ENCODE peak calls at places on chromosomes 4 and X, in six cellular contexts. One of them, this sample, is unnamed.
A peak's percentile ranks its signal among the peaks of the same experiment; 100 is the strongest.

GRCh38 chr4:77003400-77003799 is 53.8 kb downstream of the SEPTIN11 start:
- DNase-seq in choroid plexus epithelial cell: no peak
- DNase-seq in stimulated activated CD4-positive, alpha-beta T cell treated with anti-CD3 and anti-CD28 coated beads, Interleukin-4, amount 100 ng/mL, for 4 hours: no peak
- DNase-seq in omental fat pad: no peak
- DNase-seq in progenitor cell of endocrine pancreas: no peak
- DNase-seq in non-pigmented ciliary epithelial cell: no peak
- DNase-seq in this sample: no peak

GRCh38 chr4:53593765-53594164 is 2.5 kb upstream of the LNX1 start:
- DNase-seq in choroid plexus epithelial cell: no peak
- DNase-seq in stimulated activated CD4-positive, alpha-beta T cell treated with anti-CD3 and anti-CD28 coated beads, Interleukin-4, amount 100 ng/mL, for 4 hours: no peak
- DNase-seq in omental fat pad: no peak
- DNase-seq in progenitor cell of endocrine pancreas: no peak
- DNase-seq in non-pigmented ciliary epithelial cell: no peak
- DNase-seq in this sample: no peak

GRCh38 chr4:174084981-174085380 is 198.5 kb downstream of the FBXO8 start:
- DNase-seq in choroid plexus epithelial cell: no peak
- DNase-seq in stimulated activated CD4-positive, alpha-beta T cell treated with anti-CD3 and anti-CD28 coated beads, Interleukin-4, amount 100 ng/mL, for 4 hours: no peak
- DNase-seq in omental fat pad: no peak
- DNase-seq in progenitor cell of endocrine pancreas: no peak
- DNase-seq in non-pigmented ciliary epithelial cell: no peak
- DNase-seq in this sample: no peak

GRCh38 chr4:147078362-147078761 is 132.7 kb upstream of the TTC29 start:
- DNase-seq in choroid plexus epithelial cell: no peak
- DNase-seq in stimulated activated CD4-positive, alpha-beta T cell treated with anti-CD3 and anti-CD28 coated beads, Interleukin-4, amount 100 ng/mL, for 4 hours: no peak
- DNase-seq in omental fat pad: no peak
- DNase-seq in progenitor cell of endocrine pancreas: no peak
- DNase-seq in non-pigmented ciliary epithelial cell: no peak
- DNase-seq in this sample: no peak

GRCh38 chr4:56626963-56627362 is 54.1 kb downstream of the HOPX start:
- DNase-seq in choroid plexus epithelial cell: no peak
- DNase-seq in stimulated activated CD4-positive, alpha-beta T cell treated with anti-CD3 and anti-CD28 coated beads, Interleukin-4, amount 100 ng/mL, for 4 hours: no peak
- DNase-seq in omental fat pad: no peak
- DNase-seq in progenitor cell of endocrine pancreas: no peak
- DNase-seq in non-pigmented ciliary epithelial cell: no peak
- DNase-seq in this sample: no peak

GRCh38 chrX:68249401-68249831 is 183.9 kb downstream of the OPHN1 start:
- DNase-seq in choroid plexus epithelial cell: no peak
- DNase-seq in stimulated activated CD4-positive, alpha-beta T cell treated with anti-CD3 and anti-CD28 coated beads, Interleukin-4, amount 100 ng/mL, for 4 hours: no peak
- DNase-seq in omental fat pad: no peak
- DNase-seq in progenitor cell of endocrine pancreas: no peak
- DNase-seq in non-pigmented ciliary epithelial cell: no peak
- DNase-seq in this sample: peak; percentile 33

GRCh38 chrX:119756926-119757635 is 1.3 kb upstream of the SOWAHD start:
- DNase-seq in choroid plexus epithelial cell: no peak
- DNase-seq in stimulated activated CD4-positive, alpha-beta T cell treated with anti-CD3 and anti-CD28 coated beads, Interleukin-4, amount 100 ng/mL, for 4 hours: no peak
- DNase-seq in omental fat pad: no peak
- DNase-seq in progenitor cell of endocrine pancreas: no peak
- DNase-seq in non-pigmented ciliary epithelial cell: no peak
- DNase-seq in this sample: no peak

GRCh38 chrX:136780738-136781137 is at the start of gene ARHGEF6:
- DNase-seq in choroid plexus epithelial cell: no peak
- DNase-seq in stimulated activated CD4-positive, alpha-beta T cell treated with anti-CD3 and anti-CD28 coated beads, Interleukin-4, amount 100 ng/mL, for 4 hours: no peak
- DNase-seq in omental fat pad: no peak
- DNase-seq in progenitor cell of endocrine pancreas: no peak
- DNase-seq in non-pigmented ciliary epithelial cell: no peak
- DNase-seq in this sample: peak; percentile 31

GRCh38 chrX:129636175-129636681 is 18.5 kb downstream of the APLN start:
- DNase-seq in choroid plexus epithelial cell: no peak
- DNase-seq in stimulated activated CD4-positive, alpha-beta T cell treated with anti-CD3 and anti-CD28 coated beads, Interleukin-4, amount 100 ng/mL, for 4 hours: no peak
- DNase-seq in omental fat pad: no peak
- DNase-seq in progenitor cell of endocrine pancreas: no peak
- DNase-seq in non-pigmented ciliary epithelial cell: no peak
- DNase-seq in this sample: no peak

GRCh38 chr4:7138223-7139166 is 53.8 kb upstream of the SORCS2 start:
- DNase-seq in choroid plexus epithelial cell: no peak
- DNase-seq in stimulated activated CD4-positive, alpha-beta T cell treated with anti-CD3 and anti-CD28 coated beads, Interleukin-4, amount 100 ng/mL, for 4 hours: no peak
- DNase-seq in omental fat pad: no peak
- DNase-seq in progenitor cell of endocrine pancreas: no peak
- DNase-seq in non-pigmented ciliary epithelial cell: no peak
- DNase-seq in this sample: no peak

GRCh38 chrX:130170752-130171445 is 863 bp upstream of the RAB33A start:
- DNase-seq in choroid plexus epithelial cell: peak; percentile 34
- DNase-seq in stimulated activated CD4-positive, alpha-beta T cell treated with anti-CD3 and anti-CD28 coated beads, Interleukin-4, amount 100 ng/mL, for 4 hours: peak; percentile 52
- DNase-seq in omental fat pad: no peak
- DNase-seq in progenitor cell of endocrine pancreas: no peak
- DNase-seq in non-pigmented ciliary epithelial cell: no peak
- DNase-seq in this sample: peak; percentile 93

GRCh38 chr4:123587983-123588494 is 191.4 kb downstream of the SPRY1 start:
- DNase-seq in choroid plexus epithelial cell: peak; percentile 77
- DNase-seq in stimulated activated CD4-positive, alpha-beta T cell treated with anti-CD3 and anti-CD28 coated beads, Interleukin-4, amount 100 ng/mL, for 4 hours: no peak
- DNase-seq in omental fat pad: no peak
- DNase-seq in progenitor cell of endocrine pancreas: no peak
- DNase-seq in non-pigmented ciliary epithelial cell: peak; percentile 58
- DNase-seq in this sample: no peak

GRCh38 chrX:140091276-140091886 is 126.1 kb upstream of the CXorf66 start:
- DNase-seq in choroid plexus epithelial cell: no peak
- DNase-seq in stimulated activated CD4-positive, alpha-beta T cell treated with anti-CD3 and anti-CD28 coated beads, Interleukin-4, amount 100 ng/mL, for 4 hours: peak; percentile 12
- DNase-seq in omental fat pad: no peak
- DNase-seq in progenitor cell of endocrine pancreas: peak; percentile 42
- DNase-seq in non-pigmented ciliary epithelial cell: no peak
- DNase-seq in this sample: no peak

GRCh38 chrX:130085551-130085986 is 24.7 kb downstream of the ELF4 start:
- DNase-seq in choroid plexus epithelial cell: no peak
- DNase-seq in stimulated activated CD4-positive, alpha-beta T cell treated with anti-CD3 and anti-CD28 coated beads, Interleukin-4, amount 100 ng/mL, for 4 hours: no peak
- DNase-seq in omental fat pad: no peak
- DNase-seq in progenitor cell of endocrine pancreas: no peak
- DNase-seq in non-pigmented ciliary epithelial cell: no peak
- DNase-seq in this sample: no peak

GRCh38 chrX:73987166-73987565 is 316.8 kb upstream of the ZCCHC13 start:
- DNase-seq in choroid plexus epithelial cell: no peak
- DNase-seq in stimulated activated CD4-positive, alpha-beta T cell treated with anti-CD3 and anti-CD28 coated beads, Interleukin-4, amount 100 ng/mL, for 4 hours: no peak
- DNase-seq in omental fat pad: no peak
- DNase-seq in progenitor cell of endocrine pancreas: no peak
- DNase-seq in non-pigmented ciliary epithelial cell: no peak
- DNase-seq in this sample: no peak

GRCh38 chrX:118983513-118983912 is 9.1 kb downstream of the LONRF3 start:
- DNase-seq in choroid plexus epithelial cell: no peak
- DNase-seq in stimulated activated CD4-positive, alpha-beta T cell treated with anti-CD3 and anti-CD28 coated beads, Interleukin-4, amount 100 ng/mL, for 4 hours: no peak
- DNase-seq in omental fat pad: no peak
- DNase-seq in progenitor cell of endocrine pancreas: no peak
- DNase-seq in non-pigmented ciliary epithelial cell: no peak
- DNase-seq in this sample: no peak

GRCh38 chrX:31524182-31524581 is 452.3 kb upstream of the FTHL17 start:
- DNase-seq in choroid plexus epithelial cell: no peak
- DNase-seq in stimulated activated CD4-positive, alpha-beta T cell treated with anti-CD3 and anti-CD28 coated beads, Interleukin-4, amount 100 ng/mL, for 4 hours: no peak
- DNase-seq in omental fat pad: no peak
- DNase-seq in progenitor cell of endocrine pancreas: no peak
- DNase-seq in non-pigmented ciliary epithelial cell: no peak
- DNase-seq in this sample: no peak

GRCh38 chr4:6916587-6917444 is 7.2 kb downstream of the TBC1D14 start:
- DNase-seq in choroid plexus epithelial cell: peak; percentile 62
- DNase-seq in stimulated activated CD4-positive, alpha-beta T cell treated with anti-CD3 and anti-CD28 coated beads, Interleukin-4, amount 100 ng/mL, for 4 hours: peak; percentile 64
- DNase-seq in omental fat pad: no peak
- DNase-seq in progenitor cell of endocrine pancreas: no peak
- DNase-seq in non-pigmented ciliary epithelial cell: no peak
- DNase-seq in this sample: no peak

GRCh38 chrX:6708676-6709075 is 173.8 kb upstream of the VCX3A start:
- DNase-seq in choroid plexus epithelial cell: no peak
- DNase-seq in stimulated activated CD4-positive, alpha-beta T cell treated with anti-CD3 and anti-CD28 coated beads, Interleukin-4, amount 100 ng/mL, for 4 hours: no peak
- DNase-seq in omental fat pad: no peak
- DNase-seq in progenitor cell of endocrine pancreas: no peak
- DNase-seq in non-pigmented ciliary epithelial cell: no peak
- DNase-seq in this sample: no peak

GRCh38 chrX:116239944-116240391 is 69.4 kb downstream of the AGTR2 start:
- DNase-seq in choroid plexus epithelial cell: peak; percentile 47
- DNase-seq in stimulated activated CD4-positive, alpha-beta T cell treated with anti-CD3 and anti-CD28 coated beads, Interleukin-4, amount 100 ng/mL, for 4 hours: no peak
- DNase-seq in omental fat pad: no peak
- DNase-seq in progenitor cell of endocrine pancreas: no peak
- DNase-seq in non-pigmented ciliary epithelial cell: no peak
- DNase-seq in this sample: no peak

GRCh38 chr4:168955674-168956073 is 54.4 kb downstream of the CBR4 start:
- DNase-seq in choroid plexus epithelial cell: no peak
- DNase-seq in stimulated activated CD4-positive, alpha-beta T cell treated with anti-CD3 and anti-CD28 coated beads, Interleukin-4, amount 100 ng/mL, for 4 hours: no peak
- DNase-seq in omental fat pad: no peak
- DNase-seq in progenitor cell of endocrine pancreas: no peak
- DNase-seq in non-pigmented ciliary epithelial cell: no peak
- DNase-seq in this sample: no peak

GRCh38 chr4:170049793-170050192 is 23.6 kb upstream of the MFAP3L start:
- DNase-seq in choroid plexus epithelial cell: no peak
- DNase-seq in stimulated activated CD4-positive, alpha-beta T cell treated with anti-CD3 and anti-CD28 coated beads, Interleukin-4, amount 100 ng/mL, for 4 hours: no peak
- DNase-seq in omental fat pad: no peak
- DNase-seq in progenitor cell of endocrine pancreas: no peak
- DNase-seq in non-pigmented ciliary epithelial cell: no peak
- DNase-seq in this sample: no peak

GRCh38 chrX:119999087-119999634 is 55.6 kb upstream of the NKAP start:
- DNase-seq in choroid plexus epithelial cell: no peak
- DNase-seq in stimulated activated CD4-positive, alpha-beta T cell treated with anti-CD3 and anti-CD28 coated beads, Interleukin-4, amount 100 ng/mL, for 4 hours: no peak
- DNase-seq in omental fat pad: no peak
- DNase-seq in progenitor cell of endocrine pancreas: no peak
- DNase-seq in non-pigmented ciliary epithelial cell: no peak
- DNase-seq in this sample: no peak

GRCh38 chr4:15314974-15315373 is 112.9 kb upstream of the C1QTNF7 start:
- DNase-seq in choroid plexus epithelial cell: no peak
- DNase-seq in stimulated activated CD4-positive, alpha-beta T cell treated with anti-CD3 and anti-CD28 coated beads, Interleukin-4, amount 100 ng/mL, for 4 hours: no peak
- DNase-seq in omental fat pad: no peak
- DNase-seq in progenitor cell of endocrine pancreas: no peak
- DNase-seq in non-pigmented ciliary epithelial cell: no peak
- DNase-seq in this sample: no peak

GRCh38 chr4:148477276-148477675 is 35.1 kb upstream of the NR3C2 start:
- DNase-seq in choroid plexus epithelial cell: no peak
- DNase-seq in stimulated activated CD4-positive, alpha-beta T cell treated with anti-CD3 and anti-CD28 coated beads, Interleukin-4, amount 100 ng/mL, for 4 hours: no peak
- DNase-seq in omental fat pad: no peak
- DNase-seq in progenitor cell of endocrine pancreas: no peak
- DNase-seq in non-pigmented ciliary epithelial cell: no peak
- DNase-seq in this sample: no peak

This sample was measured in Ammon's horn.